ENCODE peak calls at places on chromosomes 1 and 21, in seven cellular contexts. V is WTC11, Z is bronchial epithelial cell, Y is fibroblast of the aortic adventitia, Q is left ventricle myocardium inferior, H is PC-9, I is breast epithelium. K is an unnamed sample.

GRCh38 chr1:27368872-27369703 is 2.3 kb upstream of the MAP3K6 start:
- DNase-seq in V (no peak), Z (peak; percentile 25), Y (peak; percentile 57), Q (no peak), H (no peak), I (no peak), K (no peak)

GRCh38 chr1:209850342-209850979 is 22.7 kb downstream of the UTP25 start:
- DNase-seq in V (peak; percentile 81), Z (peak; percentile 56), Y (peak; percentile 84), Q (peak; percentile 29), H (no peak), I (peak; percentile 24), K (no peak)

GRCh38 chr1:231460614-231461013 is 38.5 kb upstream of the EGLN1 start:
- DNase-seq in V (no peak), Z (no peak), Y (no peak), Q (no peak), H (no peak), I (no peak), K (no peak)

GRCh38 chr1:231639819-231640218 is 13.2 kb downstream of the DISC1 start:
- DNase-seq in V (no peak), Z (no peak), Y (no peak), Q (no peak), H (no peak), I (no peak), K (no peak)

GRCh38 chr1:7575041-7575400 is 196.1 kb upstream of the VAMP3 start:
- DNase-seq in V (no peak), Z (no peak), Y (no peak), Q (no peak), H (no peak), I (no peak), K (no peak)

GRCh38 chr1:244874974-244875579 is 10.7 kb upstream of the HNRNPU start:
- DNase-seq in V (peak; percentile 80), Z (no peak), Y (no peak), Q (no peak), H (no peak), I (no peak), K (no peak)

GRCh38 chr1:147580200-147580557 is 38.9 kb downstream of the BCL9 start:
- DNase-seq in V (no peak), Z (no peak), Y (no peak), Q (no peak), H (no peak), I (no peak), K (no peak)

GRCh38 chr1:103069201-103069600 is 39.1 kb downstream of the COL11A1 start:
- DNase-seq in V (no peak), Z (no peak), Y (no peak), Q (no peak), H (no peak), I (no peak), K (no peak)

GRCh38 chr1:2985121-2985561 is 36.1 kb upstream of the ACTRT2 start:
- DNase-seq in V (no peak), Z (no peak), Y (no peak), Q (no peak), H (no peak), I (no peak), K (no peak)

GRCh38 chr1:42963378-42964005 is 4.8 kb upstream of the SLC2A1 start:
- DNase-seq in V (no peak), Z (peak; percentile 73), Y (peak; percentile 86), Q (no peak), H (peak; percentile 49), I (no peak), K (no peak)

GRCh38 chr1:6475381-6476133 is 9.6 kb upstream of the TNFRSF25 start:
- DNase-seq in V (peak; percentile 80), Z (peak; percentile 41), Y (peak; percentile 25), Q (peak; percentile 57), H (no peak), I (peak; percentile 42), K (peak; percentile 70)

GRCh38 chr1:37763791-37764741 is 854 bp downstream of the EPHA10 start:
- DNase-seq in V (peak; percentile 91), Z (no peak), Y (peak; percentile 45), Q (no peak), H (no peak), I (no peak), K (no peak)

DNA sequence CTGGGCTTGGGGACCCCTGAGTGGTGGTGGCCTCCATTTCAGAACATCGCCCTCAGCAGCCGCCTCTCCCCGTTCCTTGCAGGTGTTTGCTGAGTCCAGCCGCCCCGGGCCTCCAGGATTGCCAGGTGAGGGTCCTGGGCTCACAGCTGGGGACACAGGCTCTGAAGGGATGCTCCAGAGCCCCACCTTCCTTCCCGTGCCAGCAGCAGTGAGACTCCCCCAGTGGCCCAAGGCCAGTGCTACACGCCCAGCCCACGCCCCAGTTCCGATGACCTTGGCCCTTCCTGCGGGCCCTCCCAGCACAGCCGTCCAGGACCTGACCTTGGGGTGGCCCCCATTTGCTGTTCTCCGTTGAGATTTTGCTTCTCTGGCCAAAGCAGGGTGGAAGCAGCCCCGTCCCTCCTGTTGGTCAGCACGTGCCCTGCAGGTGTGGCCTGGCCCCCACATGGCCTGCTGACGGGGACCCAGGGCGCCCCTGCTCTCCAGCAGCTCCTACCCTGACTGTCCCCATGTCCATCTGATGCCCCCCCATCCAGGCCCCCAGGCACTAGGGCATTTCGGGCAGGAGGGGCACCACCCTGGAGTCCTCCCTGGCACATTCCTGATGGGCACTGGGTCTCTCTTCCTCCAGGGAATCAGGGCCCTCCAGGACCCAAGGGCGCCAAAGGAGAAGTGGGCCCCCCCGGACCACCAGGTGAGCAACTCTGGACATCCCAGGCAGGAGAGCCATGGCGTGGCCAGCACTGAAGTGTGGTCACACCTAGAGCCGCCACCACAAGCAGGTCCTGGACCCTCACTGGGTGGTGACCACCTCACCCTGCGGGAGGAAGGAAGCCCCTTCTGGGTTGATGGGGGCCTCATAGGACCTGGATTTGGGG is 45.0 kb downstream of the SLC19A1 start:
- DNase-seq in V (no peak), Z (no peak), Y (no peak), Q (peak; percentile 15), H (no peak), I (no peak), K (no peak)
- TF ChIP-seq CTCF in V (no peak), Z (no peak), Y (no peak), Q (no peak), H (no peak), I (no peak), K (no peak)

GRCh38 chr1:100359139-100359538 is 6.8 kb downstream of the CDC14A start:
- DNase-seq in V (no peak), Z (no peak), Y (no peak), Q (no peak), H (no peak), I (no peak), K (no peak)

GRCh38 chr1:100361249-100362089 is 9.2 kb downstream of the CDC14A start:
- DNase-seq in V (no peak), Z (no peak), Y (no peak), Q (no peak), H (no peak), I (no peak), K (no peak)

GRCh38 chr1:100360790-100361232 is 8.5 kb downstream of the CDC14A start:
- DNase-seq in V (no peak), Z (no peak), Y (peak; percentile 49), Q (peak; percentile 53), H (no peak), I (no peak), K (no peak)

GRCh38 chr1:100354971-100355394 is 2.7 kb downstream of the CDC14A start:
- DNase-seq in V (no peak), Z (peak; percentile 82), Y (peak; percentile 33), Q (no peak), H (peak; percentile 85), I (peak; percentile 40), K (no peak)

DNA sequence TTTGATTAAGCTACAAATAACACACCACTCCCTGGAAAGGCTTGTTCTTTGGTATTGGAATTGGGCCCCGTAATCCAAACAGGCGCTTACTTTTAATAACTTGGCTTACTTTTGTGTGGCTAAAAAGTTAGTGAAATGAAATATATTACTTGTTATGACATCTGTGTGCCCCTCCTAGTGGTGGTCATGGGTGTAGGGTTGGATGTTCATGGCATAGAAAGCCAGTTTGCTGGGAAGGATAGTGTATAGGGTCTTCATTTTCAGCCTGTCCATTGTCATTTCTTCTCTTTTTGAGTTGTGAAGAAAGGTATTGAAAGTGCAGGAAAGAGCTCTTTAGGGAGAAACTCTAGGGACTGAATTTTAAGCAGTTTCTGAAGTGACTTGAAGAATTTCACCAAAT is 5.9 kb downstream of the CDC14A start:
- DNase-seq in V (no peak), Z (no peak), Y (peak; percentile 46), Q (no peak), H (no peak), I (no peak), K (no peak)
- TF ChIP-seq CTCF in V (no peak), Z (no peak), Y (peak; percentile 61), Q (peak; percentile 41), H (no peak), I (no peak), K (no peak)

GRCh38 chr21:25359724-25360123 is 247.6 kb downstream of the MRPL39 start:
- DNase-seq in V (no peak), Z (no peak), Y (no peak), Q (no peak), H (no peak), I (no peak), K (no peak)

GRCh38 chr21:25361097-25361496 is 246.2 kb downstream of the MRPL39 start:
- DNase-seq in V (no peak), Z (no peak), Y (no peak), Q (no peak), H (no peak), I (no peak), K (no peak)

GRCh38 chr21:25362375-25363267 is 244.7 kb downstream of the MRPL39 start:
- DNase-seq in V (no peak), Z (no peak), Y (no peak), Q (no peak), H (no peak), I (no peak), K (no peak)

GRCh38 chr21:25361765-25362164 is 245.5 kb downstream of the MRPL39 start:
- DNase-seq in V (no peak), Z (no peak), Y (no peak), Q (no peak), H (no peak), I (no peak), K (no peak)

GRCh38 chr21:25360593-25360992 is 246.7 kb downstream of the MRPL39 start:
- DNase-seq in V (no peak), Z (no peak), Y (no peak), Q (no peak), H (no peak), I (no peak), K (no peak)
- TF ChIP-seq CTCF in V (no peak), Z (no peak), Y (peak; percentile 48), Q (no peak), H (no peak), I (no peak), K (no peak)

GRCh38 chr1:65526049-65526556 is 105.6 kb downstream of the LEPR start:
- DNase-seq in V (no peak), Z (no peak), Y (no peak), Q (no peak), H (no peak), I (no peak), K (no peak)

GRCh38 chr1:65525297-65526048 is 105.0 kb downstream of the LEPR start:
- DNase-seq in V (peak; percentile 36), Z (no peak), Y (no peak), Q (no peak), H (no peak), I (no peak), K (no peak)

GRCh38 chr1:65527672-65528071 is 107.2 kb downstream of the LEPR start:
- DNase-seq in V (no peak), Z (no peak), Y (peak; percentile 44), Q (no peak), H (no peak), I (no peak), K (no peak)

GRCh38 chr1:65527211-65527610 is 106.7 kb downstream of the LEPR start:
- DNase-seq in V (no peak), Z (no peak), Y (peak; percentile 76), Q (no peak), H (no peak), I (no peak), K (no peak)

GRCh38 chr1:65528104-65528503 is 107.6 kb downstream of the LEPR start:
- DNase-seq in V (no peak), Z (no peak), Y (no peak), Q (no peak), H (no peak), I (no peak), K (no peak)
- TF ChIP-seq CTCF in V (no peak), Z (peak; percentile 5), Y (peak; percentile 39), Q (peak; percentile 28), H (peak; percentile 46), I (no peak), K (no peak)